ENCODE peak calls at places on chromosome X, in nine cellular contexts. G, D, O, M, L, H, A, X and S are unnamed samples.

GRCh38 chrX:80216086-80216485 is 201.5 kb downstream of the TBX22 start:
- DNase-seq in G (no peak), D (peak), O (peak), M (no peak), L (peak), H (peak), A (no peak), X (no peak), S (peak)

GRCh38 chrX:80306007-80306406 is 114.2 kb upstream of the TENT5D start:
- DNase-seq in G (no peak), D (no peak), O (no peak), M (no peak), L (no peak), H (peak), A (no peak), X (no peak), S (no peak)

GRCh38 chrX:44203791-44204190 is 139.7 kb downstream of the EFHC2 start:
- DNase-seq in G (no peak), D (no peak), O (no peak), M (no peak), L (no peak), H (no peak), A (no peak), X (no peak), S (no peak)

GRCh38 chrX:28170713-28171112 is 189.5 kb upstream of the DCAF8L1 start:
- DNase-seq in G (no peak), D (no peak), O (no peak), M (no peak), L (no peak), H (no peak), A (no peak), X (no peak), S (no peak)

GRCh38 chrX:42530027-42530426 is 247.9 kb downstream of the PPP1R2C start:
- DNase-seq in G (no peak), D (peak), O (peak), M (no peak), L (peak), H (peak), A (no peak), X (no peak), S (peak)

GRCh38 chrX:140712413-140713173 is 3.0 kb downstream of the LINC00632 start:
- DNase-seq in G (no peak), D (peak), O (peak), M (peak), L (peak), H (peak), A (no peak), X (peak), S (peak)

GRCh38 chrX:74286950-74287349 is 17.0 kb upstream of the ZCCHC13 start:
- DNase-seq in G (no peak), D (peak), O (peak), M (no peak), L (no peak), H (peak), A (no peak), X (no peak), S (peak)

GRCh38 chrX:35890699-35891098 is 28.8 kb upstream of the CFAP47 start:
- DNase-seq in G (peak), D (no peak), O (peak), M (peak), L (peak), H (peak), A (no peak), X (peak), S (peak)

GRCh38 chrX:134472041-134472440 is 12.1 kb downstream of the HPRT1 start:
- DNase-seq in G (no peak), D (no peak), O (no peak), M (no peak), L (no peak), H (no peak), A (no peak), X (no peak), S (no peak)

GRCh38 chrX:84182521-84182920 is 5.5 kb downstream of the RPS6KA6 start:
- DNase-seq in G (no peak), D (no peak), O (no peak), M (no peak), L (no peak), H (no peak), A (no peak), X (no peak), S (no peak)

GRCh38 chrX:47146121-47146935 is 1.3 kb downstream of the RBM10 start:
- DNase-seq in G (no peak), D (no peak), O (peak), M (no peak), L (no peak), H (no peak), A (no peak), X (no peak), S (no peak)

GRCh38 chrX:20061869-20062254 is 54.8 kb downstream of the MAP7D2 start:
- DNase-seq in G (no peak), D (peak), O (peak), M (no peak), L (no peak), H (peak), A (no peak), X (no peak), S (peak)

GRCh38 chrX:497201-497710 is 110.5 kb upstream of the PPP2R3B start:
- DNase-seq in G (no peak), D (no peak), O (no peak), M (no peak), L (no peak), H (no peak), A (no peak), X (no peak), S (no peak)

GRCh38 chrX:68895339-68896250 is 66.8 kb downstream of the EFNB1 start:
- DNase-seq in G (no peak), D (no peak), O (peak), M (peak), L (peak), H (peak), A (no peak), X (no peak), S (peak)

GRCh38 chrX:26664919-26665318 is 448.9 kb downstream of the MAGEB5 start:
- DNase-seq in G (no peak), D (no peak), O (no peak), M (no peak), L (no peak), H (no peak), A (no peak), X (no peak), S (no peak)

GRCh38 chrX:133538148-133538547 is 122.9 kb upstream of the GPC4 start:
- DNase-seq in G (no peak), D (no peak), O (no peak), M (no peak), L (no peak), H (no peak), A (no peak), X (no peak), S (no peak)

GRCh38 chrX:6184900-6185515 is 43.7 kb downstream of the NLGN4X start:
- DNase-seq in G (peak), D (no peak), O (no peak), M (no peak), L (no peak), H (peak), A (no peak), X (no peak), S (no peak)

GRCh38 chrX:79107891-79108718 is 36.4 kb upstream of the GPR174 start:
- DNase-seq in G (peak), D (no peak), O (no peak), M (no peak), L (no peak), H (peak), A (no peak), X (no peak), S (no peak)